ENCODE peak calls at places on chromosome 10, in nine cellular contexts. X is upper lobe of right lung; A is ascending aorta; G is CD8-positive, alpha-beta T cell; T is colonic mucosa; K is transverse colon; Z is stomach; W is adrenal gland; O is BE2C. P is an unnamed sample. For H3K36me3, the result is how much of the 10 kb centered on the place peaks cover.

GRCh38 chr10:22334414-22335203 is 10.7 kb upstream of the SPAG6 start:
- DNase-seq in X (no peak), T (peak), W (no peak), O (no peak), A (no peak), G (no peak), K (no peak), Z (no peak), P (no peak)

GRCh38 chr10:132698761-132699391 is 87.1 kb downstream of the NKX6-2 start:
- DNase-seq in T (no peak), W (no peak), G (no peak), K (no peak), A (peak), O (no peak), Z (no peak), X (peak), P (no peak)

GRCh38 chr10:6201511-6201975 is 1.2 kb upstream of the PFKFB3 start:
- DNase-seq in G (peak), Z (peak), K (peak), T (peak), A (peak), X (peak), O (peak), W (peak), P (peak)

GRCh38 chr10:100562008-100562672 is 26.4 kb downstream of the HIF1AN start:
- DNase-seq in A (peak), W (peak), X (peak), Z (peak), T (peak), K (peak), G (peak), O (peak), P (peak)

GRCh38 chr10:132394936-132395703 is 1.9 kb upstream of the PWWP2B start:
- DNase-seq in W (peak), A (peak), O (no peak), G (no peak), X (no peak), K (no peak), Z (no peak), T (no peak), P (no peak)

GRCh38 chr10:132516771-132517725 is 20.5 kb upstream of the INPP5A start:
- DNase-seq in A (peak), G (no peak), T (peak), O (peak), W (peak), Z (peak), X (peak), K (peak), P (no peak)

GRCh38 chr10:131079314-131079713 is 232.2 kb downstream of the TCERG1L start:
- DNase-seq in G (no peak), O (no peak), X (no peak), T (no peak), Z (no peak), W (no peak), K (no peak), A (no peak), P (no peak)

GRCh38 chr10:100186253-100186780 is 488 bp upstream of the ERLIN1 start:
- DNase-seq in A (peak), X (peak), K (peak), O (peak), Z (no peak), G (no peak), T (peak), W (peak), P (no peak)

GRCh38 chr10:17737021-17737965 is 14.7 kb upstream of the TMEM236 start:
- DNase-seq in G (no peak), X (no peak), Z (peak), O (no peak), A (no peak), K (no peak), T (no peak), W (no peak), P (no peak)

GRCh38 chr10:79347894-79348639 is 798 bp downstream of the PPIF start:
- DNase-seq in A (peak), O (peak), W (peak), T (peak), Z (peak), X (peak), K (peak), G (peak), P (peak)

GRCh38 chr10:124119933-124120332 is 26.5 kb upstream of the CHST15 start:
- DNase-seq in K (no peak), T (no peak), X (peak), O (no peak), W (peak), G (no peak), Z (no peak), A (no peak), P (no peak)

GRCh38 chr10:45005284-45005683 is 4.6 kb downstream of the ZNF22 start:
- DNase-seq in G (no peak), O (no peak), W (no peak), A (no peak), K (no peak), T (no peak), X (no peak), Z (no peak), P (no peak)

GRCh38 chr10:45004661-45005060 is 3.9 kb downstream of the ZNF22 start:
- DNase-seq in T (no peak), K (no peak), A (no peak), G (no peak), Z (no peak), O (no peak), W (no peak), X (no peak), P (no peak)

GRCh38 chr10:45000764-45001381 is at the start of gene ZNF22:
- DNase-seq in K (peak), X (peak), A (no peak), G (peak), Z (peak), W (peak), O (peak), T (peak), P (peak)

GRCh38 chr10:45001382-45002148 is 842 bp downstream of the ZNF22 start:
- DNase-seq in O (peak), Z (peak), T (peak), X (peak), W (peak), G (peak), K (peak), A (peak), P (no peak)

GRCh38 chr10:45003432-45004000 is 2.8 kb downstream of the ZNF22 start:
- DNase-seq in W (no peak), K (no peak), G (no peak), X (no peak), T (no peak), Z (no peak), O (no peak), A (no peak), P (no peak)
- H3K4me3 ChIP-seq in W (no peak), K (no peak), G (no peak), X (no peak), T (no peak), Z (no peak), O (no peak), A (no peak), P (no peak)

GRCh38 chr10:89555688-89556445 is 20.5 kb upstream of the SLC16A12 start:
- DNase-seq in T (no peak), G (no peak), W (no peak), A (no peak), K (no peak), X (no peak), Z (no peak), O (no peak), P (no peak)
- TF ChIP-seq CTCF in T (no peak), G (no peak), W (no peak), A (peak), K (no peak), X (no peak), Z (no peak), O (peak), P (no peak)

DNA sequence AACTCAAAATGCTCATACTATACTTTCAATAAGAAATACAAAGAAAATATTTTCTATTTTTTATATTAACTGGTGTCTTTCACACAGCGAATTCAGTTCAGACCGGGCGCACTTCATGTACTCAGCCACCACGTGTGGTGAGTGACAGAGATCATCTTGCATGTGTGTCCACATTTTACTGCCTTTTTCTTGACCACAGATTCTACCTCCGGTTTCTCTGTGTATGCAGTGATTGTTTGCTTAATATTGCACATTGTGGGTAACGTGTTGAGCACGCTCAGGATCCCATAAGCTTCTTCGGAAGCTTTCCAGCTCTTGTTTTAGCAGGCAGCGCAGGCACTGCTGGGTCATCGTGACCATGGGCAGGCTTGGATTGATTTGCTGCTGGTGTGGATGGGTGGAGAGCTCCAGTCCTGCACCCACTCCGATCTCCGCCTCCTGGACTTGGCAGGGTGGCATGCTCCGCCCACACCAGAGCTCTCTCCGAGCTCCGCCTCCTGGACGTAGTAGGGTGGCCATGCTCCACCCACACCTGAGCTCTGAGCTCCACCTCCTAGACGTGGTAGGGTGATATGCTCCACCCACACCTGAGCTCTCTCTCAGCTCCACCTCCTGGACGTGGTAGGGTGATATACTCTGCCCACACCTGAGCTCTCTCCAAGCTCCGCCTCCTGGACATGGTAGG is 253.3 kb downstream of the DIP2C start:
- DNase-seq in O (no peak), W (no peak), T (no peak), G (no peak), Z (no peak), A (no peak), X (no peak), K (no peak), P (no peak)
- H3K36me3 ChIP-seq in O (under half), W (under half), T (under half), G (under half), Z (under half), A (under half), X (under half), K (under half), P (under half)

GRCh38 chr10:43137971-43138756 is at the start of gene CSGALNACT2:
- DNase-seq in W (peak), Z (peak), O (peak), A (peak), X (peak), T (peak), G (peak), K (peak), P (peak)
- H3K4me3 ChIP-seq in W (peak), Z (peak), O (peak), A (peak), X (peak), T (peak), G (peak), K (peak), P (peak)

GRCh38 chr10:84059526-84059925 is 79.8 kb upstream of the GHITM start:
- DNase-seq in G (no peak), X (no peak), W (no peak), T (no peak), Z (no peak), O (no peak), K (no peak), A (no peak), P (no peak)

GRCh38 chr10:84049300-84050015 is 89.9 kb upstream of the GHITM start:
- DNase-seq in K (no peak), X (no peak), W (no peak), Z (no peak), A (no peak), O (no peak), T (no peak), G (no peak), P (no peak)

GRCh38 chr10:84054743-84055142 is 84.6 kb upstream of the GHITM start:
- DNase-seq in X (no peak), Z (no peak), O (no peak), A (no peak), W (no peak), K (no peak), G (no peak), T (no peak), P (no peak)
- TF ChIP-seq CTCF in X (no peak), Z (no peak), O (peak), A (no peak), W (no peak), K (no peak), G (no peak), T (no peak), P (peak)

DNA sequence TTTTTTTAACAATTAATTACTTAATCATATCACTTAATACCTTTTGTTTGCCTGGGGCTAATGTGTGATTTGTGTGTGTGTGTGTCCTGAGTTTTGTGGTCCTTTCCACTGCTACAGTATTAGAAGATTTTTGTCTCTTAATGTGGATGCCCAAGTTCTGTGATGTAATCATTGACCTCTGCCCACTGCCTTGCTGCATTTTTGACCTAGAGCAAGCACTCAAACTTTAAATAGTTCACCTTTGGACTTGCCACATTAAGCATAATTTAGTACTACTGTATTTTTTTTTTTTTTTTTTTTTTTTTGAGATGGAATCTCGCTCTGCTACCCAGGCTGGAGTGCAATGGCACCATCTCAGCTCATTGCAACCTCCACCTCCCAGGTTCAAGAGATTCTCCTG is 52.7 kb downstream of the VCL start:
- DNase-seq in O (no peak), X (no peak), K (no peak), W (no peak), G (no peak), Z (no peak), A (no peak), T (no peak), P (no peak)
- H3K36me3 ChIP-seq in O (under half), X (under half), K (under half), W (under half), G (under half), Z (under half), A (under half), T (under half), P (under half)

GRCh38 chr10:46286991-46287693 is at the start of gene ANTXRL:
- DNase-seq in A (peak), G (no peak), Z (no peak), X (peak), K (peak), W (no peak), T (no peak), O (no peak), P (no peak)

GRCh38 chr10:46284286-46285229 is 2.2 kb upstream of the ANTXRL start:
- DNase-seq in O (peak), W (peak), X (peak), Z (peak), G (peak), A (peak), T (peak), K (peak), P (peak)

GRCh38 chr10:46287846-46288480 is 1.2 kb downstream of the ANTXRL start:
- DNase-seq in A (no peak), Z (no peak), K (no peak), T (no peak), O (no peak), X (peak), G (no peak), W (no peak), P (no peak)

GRCh38 chr10:46285300-46285699 is 1.5 kb upstream of the ANTXRL start:
- DNase-seq in A (peak), T (no peak), G (no peak), O (no peak), X (no peak), K (peak), W (no peak), Z (no peak), P (no peak)

DNA sequence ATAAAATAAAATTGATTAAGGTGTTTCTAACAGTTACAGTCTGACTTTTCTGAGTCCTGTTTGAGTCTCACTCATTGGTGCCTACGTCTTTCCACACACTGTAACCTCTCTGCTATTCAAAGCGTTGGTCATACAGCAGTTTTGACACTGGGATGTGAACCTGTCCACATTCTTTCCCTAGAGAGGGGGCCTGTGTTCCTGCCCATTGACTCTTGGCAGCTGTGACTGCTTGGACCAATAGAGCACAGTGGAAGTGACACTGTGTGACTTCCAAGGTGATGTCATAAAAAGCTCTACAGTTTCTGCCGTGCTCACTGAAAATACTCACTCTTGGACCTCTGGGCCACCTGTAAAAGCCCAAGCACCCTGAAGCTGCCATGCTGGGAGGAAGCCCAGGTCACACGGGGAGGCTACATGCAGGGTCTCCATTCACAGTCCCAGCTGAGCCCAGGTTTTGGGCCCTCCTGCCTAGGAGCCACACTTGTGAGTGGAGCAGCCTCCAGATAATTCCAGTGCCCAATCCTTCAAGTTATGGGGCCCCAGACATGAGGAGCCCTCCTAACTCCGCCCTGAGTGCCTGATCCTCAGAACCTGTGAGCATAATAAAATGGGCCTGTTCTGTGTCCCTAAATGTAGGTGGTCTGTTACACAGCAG is 704 bp upstream of the ANTXRL start:
- DNase-seq in A (peak), O (no peak), W (no peak), G (no peak), X (peak), K (peak), T (no peak), Z (no peak), P (no peak)
- H3K4me3 ChIP-seq in A (no peak), O (no peak), W (no peak), G (no peak), X (no peak), K (no peak), T (no peak), Z (no peak), P (no peak)

GRCh38 chr10:93124580-93125318 is 51.1 kb downstream of the CYP26A1 start:
- DNase-seq in Z (no peak), X (no peak), A (no peak), T (peak), K (peak), G (no peak), O (no peak), W (no peak), P (peak)

GRCh38 chr10:93131956-93132355 is 58.3 kb downstream of the CYP26A1 start:
- DNase-seq in A (no peak), X (no peak), W (no peak), Z (no peak), O (no peak), G (no peak), K (peak), T (peak), P (no peak)

GRCh38 chr10:93123766-93124165 is 50.1 kb downstream of the CYP26A1 start:
- DNase-seq in Z (no peak), G (no peak), O (no peak), A (no peak), T (peak), X (no peak), K (no peak), W (no peak), P (no peak)

GRCh38 chr10:93121311-93121710 is 47.6 kb downstream of the CYP26A1 start:
- DNase-seq in O (no peak), W (no peak), A (no peak), Z (no peak), X (no peak), T (no peak), G (no peak), K (no peak), P (no peak)

GRCh38 chr10:93126484-93127052 is 52.9 kb downstream of the CYP26A1 start:
- DNase-seq in G (no peak), K (no peak), O (no peak), A (no peak), X (no peak), T (no peak), Z (no peak), W (no peak), P (no peak)
- TF ChIP-seq CTCF in G (no peak), K (peak), O (peak), A (no peak), X (peak), T (peak), Z (no peak), W (no peak), P (peak)

DNA sequence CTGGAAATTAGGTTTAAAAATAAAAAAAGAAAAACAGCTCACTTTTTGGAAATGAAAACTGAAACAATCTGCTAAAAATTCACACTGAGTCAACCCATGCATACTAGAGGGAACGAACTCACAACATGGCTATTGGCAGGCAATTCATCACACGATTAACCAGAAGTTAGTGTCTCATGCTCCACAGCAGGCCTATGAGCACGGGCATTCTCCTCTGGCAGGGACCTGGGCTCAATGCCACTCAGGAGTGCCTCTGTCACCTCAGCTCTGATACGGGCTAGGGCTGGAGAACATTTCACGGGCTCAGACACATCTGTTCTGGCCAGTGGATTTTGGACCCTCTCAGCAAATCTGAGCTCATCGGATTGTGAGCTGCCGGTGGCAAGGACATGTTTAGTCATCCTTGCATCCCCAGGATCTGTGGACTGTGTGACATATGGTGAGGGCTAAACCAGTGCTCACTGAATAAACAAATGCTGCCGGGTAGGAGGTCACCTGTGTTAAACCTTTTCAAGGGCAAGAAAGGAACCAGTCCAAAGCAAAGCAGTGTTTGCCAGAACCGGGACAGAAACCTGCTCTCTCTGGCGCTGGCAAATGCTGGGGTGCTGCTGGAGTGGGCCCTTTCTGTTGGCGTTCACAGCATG is 40.1 kb downstream of the POLR3A start:
- DNase-seq in X (no peak), O (no peak), A (peak), K (no peak), W (peak), G (no peak), Z (peak), T (no peak), P (no peak)
- H3K36me3 ChIP-seq in X (half or more), O (half or more), A (under half), K (under half), W (under half), G (half or more), Z (half or more), T (under half), P (under half)

P was measured in GM06990.